ENCODE peak calls at places on chromosome 3, in six cellular contexts. One of them, this sample, is unnamed.

GRCh38 chr3:150000631-150001030 is 29.9 kb upstream of the PFN2 start:
- DNase-seq in WTC11: no peak
- DNase-seq in nephron progenitor cell: no peak
- DNase-seq in GM20000: no peak
- DNase-seq in adrenal gland: no peak
- DNase-seq in lung: no peak
- DNase-seq in this sample: no peak

GRCh38 chr3:136048068-136048467 is 82.5 kb downstream of the PPP2R3A start:
- DNase-seq in lung: no peak
- DNase-seq in WTC11: no peak
- DNase-seq in GM20000: no peak
- DNase-seq in adrenal gland: no peak
- DNase-seq in nephron progenitor cell: no peak
- DNase-seq in this sample: no peak

GRCh38 chr3:94071713-94072284 is 8.9 kb downstream of the NSUN3 start:
- DNase-seq in WTC11: no peak
- DNase-seq in adrenal gland: no peak
- DNase-seq in lung: no peak
- DNase-seq in nephron progenitor cell: no peak
- DNase-seq in GM20000: peak
- DNase-seq in this sample: no peak

GRCh38 chr3:104245981-104246380 is 1120.7 kb upstream of the ALCAM start:
- DNase-seq in adrenal gland: no peak
- DNase-seq in lung: no peak
- DNase-seq in WTC11: no peak
- DNase-seq in GM20000: no peak
- DNase-seq in nephron progenitor cell: no peak
- DNase-seq in this sample: no peak

GRCh38 chr3:139291276-139292051 is 52.4 kb upstream of the MRPS22 start:
- DNase-seq in adrenal gland: no peak
- DNase-seq in nephron progenitor cell: no peak
- DNase-seq in GM20000: no peak
- DNase-seq in WTC11: no peak
- DNase-seq in lung: no peak
- DNase-seq in this sample: no peak

GRCh38 chr3:11661827-11662226 is 18.1 kb upstream of the VGLL4 start:
- DNase-seq in nephron progenitor cell: no peak
- DNase-seq in adrenal gland: no peak
- DNase-seq in GM20000: no peak
- DNase-seq in WTC11: no peak
- DNase-seq in lung: no peak
- DNase-seq in this sample: no peak

GRCh38 chr3:126982125-126982521 is 792 bp upstream of the PLXNA1 start:
- DNase-seq in adrenal gland: no peak
- DNase-seq in GM20000: peak
- DNase-seq in lung: peak
- DNase-seq in nephron progenitor cell: no peak
- DNase-seq in WTC11: no peak
- DNase-seq in this sample: no peak

GRCh38 chr3:64815691-64816225 is 128.0 kb upstream of the ADAMTS9 start:
- DNase-seq in adrenal gland: no peak
- DNase-seq in nephron progenitor cell: no peak
- DNase-seq in GM20000: no peak
- DNase-seq in lung: no peak
- DNase-seq in WTC11: no peak
- DNase-seq in this sample: peak

GRCh38 chr3:4825572-4826236 is 153.5 kb upstream of the BHLHE40 start:
- DNase-seq in adrenal gland: no peak
- DNase-seq in GM20000: no peak
- DNase-seq in nephron progenitor cell: no peak
- DNase-seq in WTC11: no peak
- DNase-seq in lung: peak
- DNase-seq in this sample: no peak

GRCh38 chr3:197427013-197427412 is 128.6 kb upstream of the DLG1 start:
- DNase-seq in GM20000: no peak
- DNase-seq in WTC11: no peak
- DNase-seq in nephron progenitor cell: no peak
- DNase-seq in lung: no peak
- DNase-seq in adrenal gland: peak
- DNase-seq in this sample: no peak

GRCh38 chr3:194867270-194867983 is 181.7 kb downstream of the FAM43A start:
- DNase-seq in WTC11: no peak
- DNase-seq in adrenal gland: peak
- DNase-seq in lung: no peak
- DNase-seq in GM20000: no peak
- DNase-seq in nephron progenitor cell: no peak
- DNase-seq in this sample: no peak

GRCh38 chr3:35383216-35383615 is 256.1 kb upstream of the ARPP21 start:
- DNase-seq in lung: no peak
- DNase-seq in nephron progenitor cell: no peak
- DNase-seq in adrenal gland: no peak
- DNase-seq in GM20000: no peak
- DNase-seq in WTC11: no peak
- DNase-seq in this sample: no peak

GRCh38 chr3:54970895-54971294 is 43.0 kb upstream of the LRTM1 start:
- DNase-seq in nephron progenitor cell: no peak
- DNase-seq in adrenal gland: no peak
- DNase-seq in lung: no peak
- DNase-seq in WTC11: no peak
- DNase-seq in GM20000: no peak
- DNase-seq in this sample: no peak

GRCh38 chr3:126109860-126110235 is 25.9 kb upstream of the SLC41A3 start:
- DNase-seq in GM20000: no peak
- DNase-seq in WTC11: no peak
- DNase-seq in nephron progenitor cell: no peak
- DNase-seq in adrenal gland: peak
- DNase-seq in lung: no peak
- DNase-seq in this sample: no peak

GRCh38 chr3:126005951-126006350 is 37.0 kb downstream of the ROPN1B start:
- DNase-seq in adrenal gland: no peak
- DNase-seq in WTC11: no peak
- DNase-seq in GM20000: no peak
- DNase-seq in nephron progenitor cell: no peak
- DNase-seq in lung: no peak
- DNase-seq in this sample: no peak

GRCh38 chr3:9553021-9553948 is at the start of gene LHFPL4:
- DNase-seq in adrenal gland: no peak
- DNase-seq in WTC11: peak
- DNase-seq in lung: no peak
- DNase-seq in nephron progenitor cell: peak
- DNase-seq in GM20000: peak
- DNase-seq in this sample: peak

GRCh38 chr3:1037631-1038030 is 55.2 kb upstream of the CNTN6 start:
- DNase-seq in lung: no peak
- DNase-seq in nephron progenitor cell: no peak
- DNase-seq in GM20000: no peak
- DNase-seq in WTC11: no peak
- DNase-seq in adrenal gland: no peak
- DNase-seq in this sample: no peak

GRCh38 chr3:30511524-30512278 is 94.7 kb upstream of the TGFBR2 start:
- DNase-seq in GM20000: no peak
- DNase-seq in WTC11: no peak
- DNase-seq in adrenal gland: peak
- DNase-seq in lung: no peak
- DNase-seq in nephron progenitor cell: no peak
- DNase-seq in this sample: no peak

GRCh38 chr3:163916596-163917560 is 1161.4 kb downstream of the SI start:
- DNase-seq in lung: no peak
- DNase-seq in adrenal gland: no peak
- DNase-seq in GM20000: no peak
- DNase-seq in WTC11: no peak
- DNase-seq in nephron progenitor cell: no peak
- DNase-seq in this sample: no peak

GRCh38 chr3:110955301-110955880 is 116.2 kb upstream of the NECTIN3 start:
- DNase-seq in adrenal gland: no peak
- DNase-seq in WTC11: no peak
- DNase-seq in lung: no peak
- DNase-seq in GM20000: no peak
- DNase-seq in nephron progenitor cell: no peak
- DNase-seq in this sample: no peak

GRCh38 chr3:161508852-161509477 is 12.4 kb downstream of the OTOL1 start:
- DNase-seq in nephron progenitor cell: no peak
- DNase-seq in GM20000: peak
- DNase-seq in adrenal gland: no peak
- DNase-seq in WTC11: no peak
- DNase-seq in lung: no peak
- DNase-seq in this sample: no peak

GRCh38 chr3:186053954-186054353 is 54.9 kb downstream of the ETV5 start:
- DNase-seq in GM20000: no peak
- DNase-seq in WTC11: no peak
- DNase-seq in adrenal gland: peak
- DNase-seq in nephron progenitor cell: no peak
- DNase-seq in lung: no peak
- DNase-seq in this sample: peak

GRCh38 chr3:3726549-3726948 is 72.7 kb upstream of the LRRN1 start:
- DNase-seq in GM20000: no peak
- DNase-seq in adrenal gland: no peak
- DNase-seq in nephron progenitor cell: no peak
- DNase-seq in lung: no peak
- DNase-seq in WTC11: no peak
- DNase-seq in this sample: no peak

GRCh38 chr3:17431004-17431403 is 311.4 kb downstream of the TBC1D5 start:
- DNase-seq in WTC11: no peak
- DNase-seq in nephron progenitor cell: no peak
- DNase-seq in adrenal gland: no peak
- DNase-seq in lung: no peak
- DNase-seq in GM20000: peak
- DNase-seq in this sample: no peak

GRCh38 chr3:50184242-50184978 is 7.0 kb upstream of the GNAT1 start:
- DNase-seq in WTC11: no peak
- DNase-seq in lung: no peak
- DNase-seq in adrenal gland: no peak
- DNase-seq in GM20000: no peak
- DNase-seq in nephron progenitor cell: no peak
- DNase-seq in this sample: no peak

GRCh38 chr3:51891242-51892039 is 11.7 kb downstream of the IQCF1 start:
- DNase-seq in nephron progenitor cell: no peak
- DNase-seq in lung: no peak
- DNase-seq in WTC11: no peak
- DNase-seq in GM20000: no peak
- DNase-seq in adrenal gland: no peak
- DNase-seq in this sample: no peak

GRCh38 chr3:130963878-130964277 is 62.7 kb downstream of the ASTE1 start:
- DNase-seq in adrenal gland: no peak
- DNase-seq in lung: no peak
- DNase-seq in GM20000: no peak
- DNase-seq in WTC11: no peak
- DNase-seq in nephron progenitor cell: no peak
- DNase-seq in this sample: no peak

GRCh38 chr3:4627651-4628375 is 134.7 kb downstream of the ITPR1 start:
- DNase-seq in nephron progenitor cell: no peak
- DNase-seq in lung: no peak
- DNase-seq in adrenal gland: no peak
- DNase-seq in WTC11: no peak
- DNase-seq in GM20000: no peak
- DNase-seq in this sample: no peak

GRCh38 chr3:29903600-29903999 is 622.7 kb downstream of the RBMS3 start:
- DNase-seq in GM20000: no peak
- DNase-seq in WTC11: no peak
- DNase-seq in nephron progenitor cell: no peak
- DNase-seq in adrenal gland: no peak
- DNase-seq in lung: no peak
- DNase-seq in this sample: no peak

GRCh38 chr3:183540501-183541234 is 14.8 kb downstream of the KLHL6 start:
- DNase-seq in adrenal gland: no peak
- DNase-seq in nephron progenitor cell: no peak
- DNase-seq in GM20000: no peak
- DNase-seq in WTC11: no peak
- DNase-seq in lung: no peak
- DNase-seq in this sample: no peak

GRCh38 chr3:183541738-183542137 is 13.8 kb downstream of the KLHL6 start:
- DNase-seq in nephron progenitor cell: no peak
- DNase-seq in WTC11: no peak
- DNase-seq in GM20000: peak
- DNase-seq in lung: no peak
- DNase-seq in adrenal gland: no peak
- DNase-seq in this sample: no peak

GRCh38 chr3:183542355-183542754 is 13.2 kb downstream of the KLHL6 start:
- DNase-seq in GM20000: no peak
- DNase-seq in lung: no peak
- DNase-seq in WTC11: no peak
- DNase-seq in adrenal gland: no peak
- DNase-seq in nephron progenitor cell: no peak
- DNase-seq in this sample: no peak

GRCh38 chr3:183539821-183540220 is 15.7 kb downstream of the KLHL6 start:
- DNase-seq in nephron progenitor cell: no peak
- DNase-seq in lung: no peak
- DNase-seq in WTC11: no peak
- DNase-seq in adrenal gland: no peak
- DNase-seq in GM20000: no peak
- DNase-seq in this sample: no peak

GRCh38 chr3:183541235-183541655 is 14.3 kb downstream of the KLHL6 start:
- DNase-seq in WTC11: no peak
- DNase-seq in nephron progenitor cell: no peak
- DNase-seq in GM20000: no peak
- DNase-seq in adrenal gland: no peak
- DNase-seq in lung: no peak
- DNase-seq in this sample: no peak
- TF ChIP-seq CTCF in WTC11: no peak
- TF ChIP-seq CTCF in nephron progenitor cell: no peak
- TF ChIP-seq CTCF in GM20000: no peak
- TF ChIP-seq CTCF in adrenal gland: no peak
- TF ChIP-seq CTCF in lung: no peak
- TF ChIP-seq CTCF in this sample: no peak

DNA sequence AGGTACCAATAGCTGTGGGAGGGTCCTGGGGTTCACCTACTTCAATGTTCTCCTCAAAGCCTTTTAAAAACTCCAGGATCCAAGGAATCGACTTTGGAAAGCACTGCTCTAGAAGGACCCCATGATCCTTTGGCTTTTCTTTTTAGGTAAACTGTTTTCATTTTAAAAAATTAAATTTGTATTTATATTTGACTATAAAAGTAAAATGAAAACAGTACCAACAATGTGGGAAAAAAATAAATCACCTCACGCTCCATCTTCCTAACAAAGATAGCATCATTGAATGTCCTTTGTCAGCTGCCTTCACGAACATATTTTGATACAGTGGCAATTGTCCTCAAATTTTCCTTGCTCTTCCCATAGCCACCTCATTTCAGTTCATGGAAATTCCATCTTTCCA is 127.5 kb downstream of the PLD1 start:
- DNase-seq in lung: no peak
- DNase-seq in adrenal gland: no peak
- DNase-seq in nephron progenitor cell: no peak
- DNase-seq in GM20000: no peak
- DNase-seq in WTC11: no peak
- DNase-seq in this sample: no peak
- TF ChIP-seq CTCF in lung: no peak
- TF ChIP-seq CTCF in adrenal gland: no peak
- TF ChIP-seq CTCF in nephron progenitor cell: no peak
- TF ChIP-seq CTCF in GM20000: no peak
- TF ChIP-seq CTCF in WTC11: no peak
- TF ChIP-seq CTCF in this sample: no peak

GRCh38 chr3:58463181-58463941 is 28.5 kb upstream of the KCTD6 start:
- DNase-seq in GM20000: peak
- DNase-seq in lung: peak
- DNase-seq in WTC11: peak
- DNase-seq in nephron progenitor cell: peak
- DNase-seq in adrenal gland: peak
- DNase-seq in this sample: peak
- TF ChIP-seq CTCF in GM20000: peak
- TF ChIP-seq CTCF in lung: peak
- TF ChIP-seq CTCF in WTC11: peak
- TF ChIP-seq CTCF in nephron progenitor cell: peak
- TF ChIP-seq CTCF in adrenal gland: peak
- TF ChIP-seq CTCF in this sample: peak

GRCh38 chr3:66378256-66378655 is 122.6 kb downstream of the LRIG1 start:
- DNase-seq in lung: no peak
- DNase-seq in GM20000: no peak
- DNase-seq in WTC11: peak
- DNase-seq in adrenal gland: no peak
- DNase-seq in nephron progenitor cell: peak
- DNase-seq in this sample: peak
- TF ChIP-seq CTCF in lung: no peak
- TF ChIP-seq CTCF in GM20000: peak
- TF ChIP-seq CTCF in WTC11: no peak
- TF ChIP-seq CTCF in adrenal gland: no peak
- TF ChIP-seq CTCF in nephron progenitor cell: peak
- TF ChIP-seq CTCF in this sample: peak

This sample was measured in glutamatergic neuron.